ENCODE peak calls at places on chromosomes 3 and 15, in five cellular contexts. One of them, this sample, is unnamed.

GRCh38 chr3:98733778-98734281 is 29.3 kb upstream of the ST3GAL6 start:
- DNase-seq in HCT116: no peak
- DNase-seq in GM12878: peak; percentile 33
- DNase-seq in K562: no peak
- DNase-seq in H1: no peak
- DNase-seq in this sample: peak; percentile 71

GRCh38 chr3:173711619-173712018 is 314.1 kb downstream of the NLGN1 start:
- DNase-seq in HCT116: peak; percentile 18
- DNase-seq in GM12878: no peak
- DNase-seq in K562: no peak
- DNase-seq in H1: no peak
- DNase-seq in this sample: no peak

GRCh38 chr3:25782938-25783660 is at the start of gene NGLY1:
- DNase-seq in HCT116: peak; percentile 51
- DNase-seq in GM12878: no peak
- DNase-seq in K562: peak; percentile 97
- DNase-seq in H1: peak; percentile 86
- DNase-seq in this sample: peak; percentile 59

GRCh38 chr3:148255981-148256969 is 441.4 kb upstream of the AGTR1 start:
- DNase-seq in HCT116: no peak
- DNase-seq in GM12878: no peak
- DNase-seq in K562: no peak
- DNase-seq in H1: no peak
- DNase-seq in this sample: peak; percentile 81

GRCh38 chr3:194690501-194691372 is 5.1 kb downstream of the FAM43A start:
- DNase-seq in HCT116: no peak
- DNase-seq in GM12878: no peak
- DNase-seq in K562: no peak
- DNase-seq in H1: no peak
- DNase-seq in this sample: peak; percentile 51

GRCh38 chr3:31462050-31462569 is 70.6 kb upstream of the STT3B start:
- DNase-seq in HCT116: no peak
- DNase-seq in GM12878: peak; percentile 64
- DNase-seq in K562: no peak
- DNase-seq in H1: no peak
- DNase-seq in this sample: peak; percentile 37

GRCh38 chr15:73989001-73989798 is 2.9 kb downstream of the STOML1 start:
- DNase-seq in HCT116: peak; percentile 18
- DNase-seq in GM12878: no peak
- DNase-seq in K562: no peak
- DNase-seq in H1: no peak
- DNase-seq in this sample: no peak

GRCh38 chr15:57751177-57751800 is 44.8 kb downstream of the POLR2M start:
- DNase-seq in HCT116: no peak
- DNase-seq in GM12878: no peak
- DNase-seq in K562: no peak
- DNase-seq in H1: no peak
- DNase-seq in this sample: peak; percentile 3

GRCh38 chr15:73767794-73768501 is 14.8 kb upstream of the INSYN1 start:
- DNase-seq in HCT116: no peak
- DNase-seq in GM12878: no peak
- DNase-seq in K562: no peak
- DNase-seq in H1: peak; percentile 65
- DNase-seq in this sample: no peak

GRCh38 chr3:70856414-70857162 is 544.1 kb upstream of the MDFIC2 start:
- DNase-seq in HCT116: no peak
- DNase-seq in GM12878: no peak
- DNase-seq in K562: no peak
- DNase-seq in H1: no peak
- DNase-seq in this sample: no peak

GRCh38 chr3:191051037-191051436 is 148.0 kb upstream of the OSTN start:
- DNase-seq in HCT116: peak; percentile 31
- DNase-seq in GM12878: no peak
- DNase-seq in K562: no peak
- DNase-seq in H1: no peak
- DNase-seq in this sample: peak; percentile 9

GRCh38 chr3:64667887-64668581 is 19.8 kb downstream of the ADAMTS9 start:
- DNase-seq in HCT116: no peak
- DNase-seq in GM12878: no peak
- DNase-seq in K562: no peak
- DNase-seq in H1: no peak
- DNase-seq in this sample: no peak

GRCh38 chr3:44109997-44110396 is 131.7 kb upstream of the TOPAZ1 start:
- DNase-seq in HCT116: no peak
- DNase-seq in GM12878: no peak
- DNase-seq in K562: no peak
- DNase-seq in H1: no peak
- DNase-seq in this sample: no peak

GRCh38 chr3:59498995-59499394 is 449.2 kb upstream of the CFAP20DC start:
- DNase-seq in HCT116: no peak
- DNase-seq in GM12878: no peak
- DNase-seq in K562: no peak
- DNase-seq in H1: no peak
- DNase-seq in this sample: no peak

GRCh38 chr3:4828279-4829030 is 150.8 kb upstream of the BHLHE40 start:
- DNase-seq in HCT116: no peak
- DNase-seq in GM12878: no peak
- DNase-seq in K562: peak; percentile 58
- DNase-seq in H1: no peak
- DNase-seq in this sample: no peak

GRCh38 chr3:13287833-13288232 is 132.3 kb downstream of the NUP210 start:
- DNase-seq in HCT116: no peak
- DNase-seq in GM12878: no peak
- DNase-seq in K562: no peak
- DNase-seq in H1: no peak
- DNase-seq in this sample: no peak

GRCh38 chr3:58613236-58614132 is 36.3 kb upstream of the FAM107A start:
- DNase-seq in HCT116: no peak
- DNase-seq in GM12878: no peak
- DNase-seq in K562: no peak
- DNase-seq in H1: no peak
- DNase-seq in this sample: no peak

GRCh38 chr3:69143605-69144004 is 21.2 kb upstream of the LMOD3 start:
- DNase-seq in HCT116: peak; percentile 75
- DNase-seq in GM12878: no peak
- DNase-seq in K562: peak; percentile 7
- DNase-seq in H1: no peak
- DNase-seq in this sample: no peak

GRCh38 chr3:178443634-178444033 is 92.6 kb upstream of the KCNMB2 start:
- DNase-seq in HCT116: no peak
- DNase-seq in GM12878: no peak
- DNase-seq in K562: no peak
- DNase-seq in H1: no peak
- DNase-seq in this sample: no peak

GRCh38 chr15:77059761-77060345 is 11.1 kb downstream of the TSPAN3 start:
- DNase-seq in HCT116: no peak
- DNase-seq in GM12878: peak; percentile 34
- DNase-seq in K562: no peak
- DNase-seq in H1: no peak
- DNase-seq in this sample: no peak

GRCh38 chr3:71244153-71245051 is 339.1 kb downstream of the FOXP1 start:
- DNase-seq in HCT116: no peak
- DNase-seq in GM12878: no peak
- DNase-seq in K562: no peak
- DNase-seq in H1: no peak
- DNase-seq in this sample: no peak

GRCh38 chr3:27462228-27462627 is 22.0 kb downstream of the SLC4A7 start:
- DNase-seq in HCT116: no peak
- DNase-seq in GM12878: no peak
- DNase-seq in K562: no peak
- DNase-seq in H1: no peak
- DNase-seq in this sample: no peak

GRCh38 chr15:73931441-73931840 is 5.2 kb downstream of the LOXL1 start:
- DNase-seq in HCT116: no peak
- DNase-seq in GM12878: no peak
- DNase-seq in K562: no peak
- DNase-seq in H1: no peak
- DNase-seq in this sample: no peak

GRCh38 chr3:66472313-66473134 is 28.3 kb downstream of the LRIG1 start:
- DNase-seq in HCT116: no peak
- DNase-seq in GM12878: peak; percentile 72
- DNase-seq in K562: no peak
- DNase-seq in H1: no peak
- DNase-seq in this sample: no peak

GRCh38 chr15:23869391-23869790 is 182.3 kb upstream of the NDN start:
- DNase-seq in HCT116: no peak
- DNase-seq in GM12878: no peak
- DNase-seq in K562: peak; percentile 19
- DNase-seq in H1: peak; percentile 64
- DNase-seq in this sample: peak; percentile 46

GRCh38 chr3:197030379-197031314 is 1.0 kb upstream of the MELTF start:
- DNase-seq in HCT116: no peak
- DNase-seq in GM12878: no peak
- DNase-seq in K562: peak; percentile 40
- DNase-seq in H1: peak; percentile 66
- DNase-seq in this sample: no peak

GRCh38 chr15:77027697-77028450 is 32.9 kb downstream of the PSTPIP1 start:
- DNase-seq in HCT116: no peak
- DNase-seq in GM12878: no peak
- DNase-seq in K562: peak; percentile 92
- DNase-seq in H1: peak; percentile 79
- DNase-seq in this sample: no peak

GRCh38 chr3:53495518-53496501 is 1.4 kb downstream of the CACNA1D start:
- DNase-seq in HCT116: no peak
- DNase-seq in GM12878: no peak
- DNase-seq in K562: no peak
- DNase-seq in H1: peak; percentile 72
- DNase-seq in this sample: no peak

GRCh38 chr15:38072507-38073277 is 138.3 kb downstream of the TMCO5A start:
- DNase-seq in HCT116: peak; percentile 76
- DNase-seq in GM12878: no peak
- DNase-seq in K562: no peak
- DNase-seq in H1: peak; percentile 86
- DNase-seq in this sample: peak; percentile 75

GRCh38 chr3:16820485-16820884 is 64.3 kb upstream of the PLCL2 start:
- DNase-seq in HCT116: no peak
- DNase-seq in GM12878: no peak
- DNase-seq in K562: no peak
- DNase-seq in H1: no peak
- DNase-seq in this sample: no peak

GRCh38 chr3:73786346-73786807 is 161.6 kb upstream of the PDZRN3 start:
- DNase-seq in HCT116: no peak
- DNase-seq in GM12878: no peak
- DNase-seq in K562: no peak
- DNase-seq in H1: no peak
- DNase-seq in this sample: no peak

GRCh38 chr3:149967067-149967685 is 3.5 kb downstream of the PFN2 start:
- DNase-seq in HCT116: peak; percentile 35
- DNase-seq in GM12878: no peak
- DNase-seq in K562: peak; percentile 19
- DNase-seq in H1: no peak
- DNase-seq in this sample: peak; percentile 40

GRCh38 chr3:133135303-133135702 is 97.1 kb downstream of the TMEM108 start:
- DNase-seq in HCT116: no peak
- DNase-seq in GM12878: no peak
- DNase-seq in K562: no peak
- DNase-seq in H1: no peak
- DNase-seq in this sample: no peak

DNA sequence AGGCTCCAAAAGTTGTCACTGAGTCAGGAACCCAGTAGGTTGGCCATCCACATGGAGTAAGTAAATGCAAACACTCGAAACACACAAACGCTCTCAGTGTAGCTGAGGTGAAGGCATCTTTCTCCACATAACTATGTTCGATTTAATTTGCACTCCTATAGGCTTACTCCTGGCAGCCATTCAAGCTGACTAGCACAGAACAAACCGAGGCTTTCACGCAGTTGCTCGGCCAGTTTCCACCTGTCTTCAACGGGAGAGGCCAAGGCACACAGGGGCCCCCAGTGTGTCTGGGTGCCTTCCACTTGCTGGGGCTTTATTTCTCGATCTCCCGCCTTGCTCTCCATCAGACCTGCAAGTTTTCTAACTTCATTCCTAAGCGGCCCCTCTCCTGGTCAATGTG is 18.9 kb downstream of the RGMA start:
- DNase-seq in HCT116: no peak
- DNase-seq in GM12878: no peak
- DNase-seq in K562: no peak
- DNase-seq in H1: no peak
- DNase-seq in this sample: no peak
- TF ChIP-seq SRF in HCT116: no peak
- TF ChIP-seq SRF in GM12878: no peak
- TF ChIP-seq SRF in K562: no peak
- TF ChIP-seq SRF in H1: no peak
- TF ChIP-seq SRF in this sample: no peak

GRCh38 chr15:79978260-79978659 is 7.3 kb upstream of the BCL2A1 start:
- DNase-seq in HCT116: no peak
- DNase-seq in GM12878: no peak
- DNase-seq in K562: no peak
- DNase-seq in H1: no peak
- DNase-seq in this sample: no peak

GRCh38 chr15:79973445-79974180 is 2.6 kb upstream of the BCL2A1 start:
- DNase-seq in HCT116: no peak
- DNase-seq in GM12878: no peak
- DNase-seq in K562: no peak
- DNase-seq in H1: no peak
- DNase-seq in this sample: no peak

GRCh38 chr15:79981861-79982455 is 11.0 kb upstream of the BCL2A1 start:
- DNase-seq in HCT116: no peak
- DNase-seq in GM12878: peak; percentile 80
- DNase-seq in K562: no peak
- DNase-seq in H1: peak; percentile 41
- DNase-seq in this sample: no peak

GRCh38 chr15:79977431-79977940 is 6.5 kb upstream of the BCL2A1 start:
- DNase-seq in HCT116: no peak
- DNase-seq in GM12878: peak; percentile 76
- DNase-seq in K562: no peak
- DNase-seq in H1: no peak
- DNase-seq in this sample: no peak

GRCh38 chr15:79978694-79979519 is 7.9 kb upstream of the BCL2A1 start:
- DNase-seq in HCT116: no peak
- DNase-seq in GM12878: peak; percentile 95
- DNase-seq in K562: no peak
- DNase-seq in H1: no peak
- DNase-seq in this sample: peak; percentile 87
- TF ChIP-seq SRF in HCT116: no peak
- TF ChIP-seq SRF in GM12878: no peak
- TF ChIP-seq SRF in K562: no peak
- TF ChIP-seq SRF in H1: no peak
- TF ChIP-seq SRF in this sample: no peak

GRCh38 chr3:82715091-82715856 is 953.8 kb upstream of the GBE1 start:
- DNase-seq in HCT116: no peak
- DNase-seq in GM12878: no peak
- DNase-seq in K562: no peak
- DNase-seq in H1: no peak
- DNase-seq in this sample: no peak
- TF ChIP-seq SRF in HCT116: no peak
- TF ChIP-seq SRF in GM12878: no peak
- TF ChIP-seq SRF in K562: no peak
- TF ChIP-seq SRF in H1: no peak
- TF ChIP-seq SRF in this sample: no peak

DNA sequence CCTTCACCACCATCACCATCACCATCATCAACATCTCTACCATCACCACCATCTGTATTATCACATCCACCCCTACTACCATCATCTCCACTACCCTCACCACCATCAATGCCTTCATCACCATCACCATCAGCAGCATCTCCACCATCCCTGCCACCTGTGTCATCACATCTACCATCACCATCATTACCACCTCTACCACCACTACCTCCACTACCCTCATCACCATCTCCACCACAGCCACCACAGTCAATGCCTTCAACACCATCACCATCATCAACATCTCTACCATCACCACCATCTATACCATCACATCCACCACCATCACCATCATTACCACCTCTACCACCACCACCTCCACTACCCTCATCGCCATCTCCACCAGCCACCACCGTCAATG is 196.7 kb downstream of the SHQ1 start:
- DNase-seq in HCT116: no peak
- DNase-seq in GM12878: no peak
- DNase-seq in K562: no peak
- DNase-seq in H1: no peak
- DNase-seq in this sample: no peak
- TF ChIP-seq SRF in HCT116: no peak
- TF ChIP-seq SRF in GM12878: no peak
- TF ChIP-seq SRF in K562: no peak
- TF ChIP-seq SRF in H1: no peak
- TF ChIP-seq SRF in this sample: no peak